ENCODE peak calls at places on chromosome 18, in ten cellular contexts. E is stimulated activated CD8-positive, alpha-beta memory T cell treated with anti-CD3 and anti-CD28 coated beads, Interleukin-4, amount 100 ng/mL, for 4 hours; J is heart left ventricle; Q is transverse colon; Y is mesothelial cell of epicardium; N is cerebellar cortex; U is BJ; M is aorta; I is GM23248; O is astrocyte of the spinal cord. L is an unnamed sample.

GRCh38 chr18:61732854-61733253 is 160.0 kb downstream of the RNF152 start:
- DNase-seq in E (no peak), J (no peak), Q (no peak), Y (no peak), N (no peak), U (no peak), M (peak; percentile 78), I (peak; percentile 29), O (no peak), L (no peak)

GRCh38 chr18:70397259-70397925 is 108.5 kb downstream of the SOCS6 start:
- DNase-seq in E (no peak), J (no peak), Q (no peak), Y (no peak), N (no peak), U (no peak), M (no peak), I (peak; percentile 77), O (no peak), L (no peak)

GRCh38 chr18:22921762-22922161 is 11.4 kb upstream of the RBBP8 start:
- DNase-seq in E (no peak), J (no peak), Q (no peak), Y (no peak), N (no peak), U (no peak), M (no peak), I (no peak), O (peak; percentile 2), L (no peak)

GRCh38 chr18:28267276-28267675 is 90.3 kb upstream of the CDH2 start:
- DNase-seq in E (no peak), J (no peak), Q (no peak), Y (no peak), N (no peak), U (no peak), M (no peak), I (no peak), O (no peak), L (no peak)

GRCh38 chr18:63062246-63062645 is 257.3 kb downstream of the BCL2 start:
- DNase-seq in E (no peak), J (no peak), Q (no peak), Y (no peak), N (no peak), U (no peak), M (no peak), I (peak; percentile 51), O (no peak), L (no peak)

GRCh38 chr18:37424507-37424906 is 141.1 kb downstream of the CELF4 start:
- DNase-seq in E (no peak), J (no peak), Q (no peak), Y (no peak), N (no peak), U (no peak), M (no peak), I (no peak), O (no peak), L (no peak)

GRCh38 chr18:40911582-40912254 is 1043.3 kb upstream of the PIK3C3 start:
- DNase-seq in E (no peak), J (no peak), Q (no peak), Y (no peak), N (no peak), U (no peak), M (no peak), I (peak; percentile 55), O (peak; percentile 45), L (no peak)

GRCh38 chr18:33495278-33495677 is 54.8 kb upstream of the CCDC178 start:
- DNase-seq in E (no peak), J (no peak), Q (no peak), Y (no peak), N (peak; percentile 35), U (no peak), M (no peak), I (peak; percentile 5), O (peak; percentile 64), L (peak; percentile 1)

GRCh38 chr18:30689216-30689615 is 353.3 kb downstream of the DSC3 start:
- DNase-seq in E (no peak), J (no peak), Q (no peak), Y (no peak), N (no peak), U (no peak), M (no peak), I (no peak), O (no peak), L (no peak)

GRCh38 chr18:14978962-14979535 is 231.1 kb downstream of the ANKRD30B start:
- DNase-seq in E (no peak), J (no peak), Q (peak; percentile 59), Y (no peak), N (no peak), U (no peak), M (no peak), I (peak; percentile 49), O (peak; percentile 61), L (peak; percentile 1)

GRCh38 chr18:48636436-48636835 is 97.6 kb downstream of the CTIF start:
- DNase-seq in E (no peak), J (no peak), Q (no peak), Y (no peak), N (no peak), U (no peak), M (no peak), I (no peak), O (no peak), L (no peak)

GRCh38 chr18:30186245-30186644 is 856.3 kb downstream of the DSC3 start:
- DNase-seq in E (no peak), J (no peak), Q (no peak), Y (no peak), N (no peak), U (no peak), M (no peak), I (no peak), O (no peak), L (no peak)

GRCh38 chr18:58753976-58754375 is 82.7 kb downstream of the MALT1 start:
- DNase-seq in E (no peak), J (no peak), Q (no peak), Y (no peak), N (no peak), U (no peak), M (no peak), I (peak; percentile 52), O (peak; percentile 24), L (no peak)